ENCODE peak calls at places on chromosomes 3 and 15, in nine cellular contexts. W, P, M, I, S, G, L, T and N are unnamed samples. For H3K9me3, the result is how much of the 10 kb centered on the place peaks cover.

GRCh38 chr15:40471105-40471777 is 457 bp downstream of the CHST14 start:
- DNase-seq in G (peak), S (peak), L (peak), W (no peak), I (no peak), M (no peak), P (peak), T (no peak), N (no peak)

GRCh38 chr3:133547432-133548041 is 25.9 kb upstream of the CDV3 start:
- DNase-seq in P (no peak), L (peak), T (peak), W (peak), M (no peak), G (peak), I (no peak), S (peak), N (no peak)

GRCh38 chr3:108103971-108104797 is 13.4 kb upstream of the CD47 start:
- DNase-seq in G (no peak), M (no peak), S (no peak), I (no peak), P (no peak), W (no peak), T (no peak), L (peak), N (no peak)

GRCh38 chr3:31247850-31248618 is 284.7 kb upstream of the STT3B start:
- DNase-seq in P (no peak), S (peak), T (no peak), M (peak), L (no peak), I (peak), G (no peak), W (no peak), N (no peak)

GRCh38 chr3:158827773-158828172 is 25.9 kb downstream of the MFSD1 start:
- DNase-seq in S (no peak), I (no peak), P (no peak), L (no peak), W (no peak), M (no peak), G (no peak), T (no peak), N (no peak)

GRCh38 chr15:25848325-25848724 is 14.8 kb downstream of the ATP10A start:
- DNase-seq in W (no peak), G (no peak), L (no peak), M (no peak), I (no peak), P (no peak), S (no peak), T (no peak), N (no peak)

GRCh38 chr3:162764672-162765071 is 1268.1 kb downstream of the OTOL1 start:
- DNase-seq in M (no peak), P (no peak), I (no peak), W (no peak), G (no peak), T (no peak), S (no peak), L (no peak), N (no peak)

GRCh38 chr15:85649372-85649771 is 145.4 kb downstream of the KLHL25 start:
- DNase-seq in G (no peak), S (no peak), W (no peak), I (peak), T (peak), M (no peak), L (no peak), P (no peak), N (no peak)

GRCh38 chr3:171833775-171834460 is 9.2 kb upstream of the TMEM212 start:
- DNase-seq in S (no peak), I (no peak), P (no peak), G (no peak), W (no peak), T (no peak), L (no peak), M (no peak), N (no peak)

GRCh38 chr3:14351617-14352001 is 50.8 kb upstream of the SLC6A6 start:
- DNase-seq in L (no peak), P (no peak), G (no peak), I (no peak), S (no peak), M (no peak), W (no peak), T (no peak), N (no peak)

GRCh38 chr15:75358771-75359536 is 9.5 kb downstream of the MAN2C1 start:
- DNase-seq in S (peak), P (no peak), T (no peak), W (peak), G (no peak), L (no peak), M (no peak), I (no peak), N (no peak)

GRCh38 chr3:8204846-8205624 is 296.6 kb upstream of the LMCD1 start:
- DNase-seq in W (no peak), T (no peak), S (no peak), P (no peak), G (no peak), M (no peak), I (no peak), L (no peak), N (no peak)

GRCh38 chr3:192170031-192170430 is 557.3 kb downstream of the FGF12 start:
- DNase-seq in M (no peak), S (no peak), P (no peak), T (no peak), I (no peak), G (no peak), L (no peak), W (no peak), N (no peak)

GRCh38 chr3:192879346-192880031 is 38.2 kb downstream of the MB21D2 start:
- DNase-seq in I (peak), M (peak), T (peak), W (no peak), S (peak), P (no peak), L (no peak), G (no peak), N (no peak)

GRCh38 chr15:86653344-86654192 is 573.9 kb downstream of the AGBL1 start:
- DNase-seq in T (no peak), M (no peak), I (no peak), W (no peak), S (no peak), P (no peak), G (no peak), L (no peak), N (no peak)

GRCh38 chr3:36944641-36945270 is at the start of gene TRANK1:
- DNase-seq in P (peak), M (no peak), S (peak), I (no peak), G (peak), W (peak), T (no peak), L (peak), N (peak)

GRCh38 chr3:159848348-159849118 is 140.1 kb upstream of the IL12A start:
- DNase-seq in M (no peak), T (no peak), S (no peak), W (no peak), P (no peak), L (no peak), I (no peak), G (no peak), N (no peak)

GRCh38 chr3:113297281-113297680 is 85.9 kb downstream of the BOC start:
- DNase-seq in W (no peak), M (no peak), T (no peak), L (no peak), G (no peak), P (no peak), I (no peak), S (no peak), N (no peak)

GRCh38 chr3:62169871-62170660 is 203.3 kb downstream of the FEZF2 start:
- DNase-seq in G (no peak), W (no peak), I (peak), M (no peak), P (no peak), T (no peak), L (no peak), S (no peak), N (no peak)

GRCh38 chr15:68652141-68652540 is 73.3 kb downstream of the CORO2B start:
- DNase-seq in T (no peak), S (no peak), G (no peak), L (peak), P (no peak), I (no peak), W (no peak), M (no peak), N (no peak)

GRCh38 chr3:11665331-11665730 is 21.6 kb upstream of the VGLL4 start:
- DNase-seq in G (no peak), S (no peak), M (no peak), W (no peak), P (no peak), L (no peak), I (no peak), T (no peak), N (no peak)

GRCh38 chr3:2599471-2599870 is 500.8 kb downstream of the CNTN4 start:
- DNase-seq in I (no peak), G (no peak), W (no peak), M (no peak), L (no peak), T (no peak), P (no peak), S (no peak), N (no peak)

GRCh38 chr3:43166406-43166805 is 60.5 kb upstream of the POMGNT2 start:
- DNase-seq in L (no peak), G (no peak), I (no peak), M (no peak), T (no peak), W (no peak), P (no peak), S (no peak), N (no peak)

GRCh38 chr15:89016549-89017041 is 71.7 kb upstream of the ABHD2 start:
- DNase-seq in I (peak), P (peak), L (no peak), G (no peak), S (no peak), T (peak), M (peak), W (no peak), N (no peak)

GRCh38 chr3:131795382-131796085 is 239.3 kb downstream of the CPNE4 start:
- DNase-seq in G (no peak), L (no peak), T (no peak), I (no peak), S (no peak), M (no peak), W (no peak), P (no peak), N (no peak)

GRCh38 chr3:188431553-188431952 is 277.6 kb downstream of the LPP start:
- DNase-seq in P (no peak), W (no peak), I (peak), L (no peak), G (peak), S (no peak), T (no peak), M (no peak), N (no peak)

GRCh38 chr15:101277038-101277822 is at the start of gene SELENOS:
- DNase-seq in W (peak), I (peak), T (peak), G (peak), L (peak), S (peak), M (peak), P (peak), N (peak)

GRCh38 chr3:149384911-149385321 is 7.5 kb upstream of the TM4SF1 start:
- DNase-seq in W (no peak), P (no peak), L (peak), I (peak), M (no peak), G (no peak), T (peak), S (no peak), N (no peak)

GRCh38 chr3:186281172-186281571 is 80.9 kb downstream of the DGKG start:
- DNase-seq in P (no peak), T (no peak), G (no peak), M (no peak), S (no peak), L (no peak), W (no peak), I (peak), N (peak)

GRCh38 chr15:77026501-77027110 is 31.7 kb downstream of the PSTPIP1 start:
- DNase-seq in L (no peak), G (peak), T (no peak), W (no peak), M (no peak), I (no peak), P (peak), S (no peak), N (no peak)

GRCh38 chr3:61981005-61981404 is 392.3 kb downstream of the FEZF2 start:
- DNase-seq in S (no peak), I (no peak), G (no peak), M (no peak), T (no peak), P (no peak), L (no peak), W (no peak), N (no peak)

GRCh38 chr3:32340039-32340438 is 51.6 kb upstream of the CMTM7 start:
- DNase-seq in I (peak), G (no peak), M (peak), L (no peak), P (no peak), S (peak), T (peak), W (no peak), N (no peak)

GRCh38 chr15:68224108-68224507 is 5.4 kb downstream of the CLN6 start:
- DNase-seq in S (no peak), G (no peak), M (no peak), P (no peak), I (no peak), W (no peak), T (no peak), L (no peak), N (no peak)

GRCh38 chr3:122168044-122168443 is 15.4 kb upstream of the CASR start:
- DNase-seq in T (no peak), L (no peak), W (no peak), M (no peak), S (no peak), P (no peak), G (no peak), I (no peak), N (no peak)

DNA sequence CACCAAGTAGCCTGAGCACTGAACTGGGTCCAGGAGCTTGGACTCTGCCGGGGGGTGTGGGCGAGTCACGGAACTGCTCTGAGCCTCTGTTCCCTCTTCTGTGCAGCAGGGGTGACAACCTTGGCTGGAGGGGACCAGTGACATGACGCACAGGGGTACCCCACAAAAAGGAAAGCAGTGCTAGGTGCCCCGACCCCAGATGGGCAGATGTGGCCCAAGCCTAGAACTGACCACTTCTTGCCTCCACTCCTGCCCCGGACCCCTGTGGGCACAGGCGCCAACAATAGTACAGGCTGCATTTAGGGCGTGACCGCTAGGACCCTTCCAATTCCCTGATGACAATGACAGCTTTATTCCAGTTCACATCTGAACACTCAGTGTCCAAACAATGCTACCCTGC is 255.9 kb upstream of the LYSMD4 start:
- DNase-seq in T (no peak), W (no peak), L (no peak), G (no peak), I (no peak), P (peak), M (no peak), S (no peak), N (no peak)
- H3K9me3 ChIP-seq in T (under half), W (under half), L (under half), G (under half), I (under half), P (under half), M (under half), S (under half), N (under half)

GRCh38 chr3:57163751-57164150 is 1.4 kb downstream of the IL17RD start:
- DNase-seq in M (no peak), W (no peak), T (peak), S (no peak), P (no peak), I (peak), G (no peak), L (peak), N (no peak)
- H3K27ac ChIP-seq in M (no peak), W (no peak), T (no peak), S (no peak), P (no peak), I (no peak), G (no peak), L (peak), N (no peak)

GRCh38 chr3:138433892-138434275 is 532 bp upstream of the ESYT3 start:
- DNase-seq in T (no peak), M (no peak), W (no peak), S (no peak), P (no peak), L (no peak), G (no peak), I (no peak), N (no peak)
- H3K4me3 ChIP-seq in T (no peak), M (no peak), W (peak), S (peak), P (peak), L (no peak), G (no peak), I (peak), N (peak)

DNA sequence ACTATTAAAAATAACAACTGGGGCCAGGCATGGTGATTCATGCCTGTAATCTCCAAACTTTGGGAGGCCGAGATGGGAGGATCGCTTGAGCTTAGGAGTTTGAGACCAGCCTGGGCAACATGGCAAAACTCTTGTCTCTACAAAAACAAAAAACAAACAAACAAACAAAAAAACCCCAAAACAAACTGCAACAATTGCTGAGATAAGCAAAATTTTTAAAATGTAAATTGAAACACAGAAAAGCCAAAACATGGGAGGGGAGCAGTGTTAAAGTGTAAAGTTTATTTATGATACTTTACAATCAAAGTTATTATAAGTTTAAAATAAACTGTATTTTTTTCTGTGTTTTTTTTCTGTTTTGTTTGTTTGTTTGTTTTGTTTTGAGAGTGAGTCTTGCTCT is 207.7 kb downstream of the PCCB start:
- DNase-seq in M (no peak), S (no peak), W (no peak), P (no peak), L (no peak), T (no peak), I (no peak), G (no peak), N (no peak)
- H3K9me3 ChIP-seq in M (under half), S (under half), W (under half), P (under half), L (under half), T (under half), I (under half), G (under half), N (under half)

DNA sequence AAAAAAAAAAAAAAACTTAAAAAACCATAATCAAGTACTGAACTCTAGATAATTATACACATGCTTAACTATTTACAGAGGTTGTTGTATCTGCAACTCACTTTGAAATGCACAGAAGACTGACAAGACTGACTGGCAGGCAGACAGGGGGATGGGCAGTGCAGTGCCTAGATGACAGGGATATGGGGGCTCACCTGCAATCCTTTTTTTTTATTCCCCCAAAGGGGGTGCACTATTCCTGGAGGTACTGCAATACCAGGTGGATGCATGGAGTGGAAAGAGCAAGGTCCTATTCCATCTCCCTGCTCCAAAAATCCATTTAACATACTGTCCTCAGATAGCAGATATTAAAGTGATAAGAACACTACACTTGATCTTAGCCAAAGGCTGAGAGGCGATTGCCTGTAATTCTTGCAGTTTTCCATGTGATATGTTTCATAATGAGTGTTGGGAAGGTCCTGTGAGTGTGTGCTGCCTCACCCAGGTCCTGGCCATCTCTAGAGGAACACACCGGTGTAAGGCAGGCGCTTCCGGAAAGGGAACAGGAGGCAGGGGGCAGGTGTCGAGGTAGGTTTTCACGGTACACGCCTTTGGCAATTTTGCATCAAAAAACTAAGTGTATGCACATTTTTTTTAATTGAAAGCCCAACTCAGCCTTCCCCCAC is 22.7 kb downstream of the SEC61A1 start:
- DNase-seq in P (no peak), M (no peak), G (no peak), W (no peak), I (peak), S (peak), T (no peak), L (no peak), N (no peak)
- H3K27ac ChIP-seq in P (peak), M (peak), G (peak), W (peak), I (no peak), S (peak), T (no peak), L (peak), N (no peak)

GRCh38 chr3:125212096-125212508 is 446 bp downstream of the SLC12A8 start:
- DNase-seq in T (no peak), I (no peak), L (no peak), G (peak), W (no peak), S (peak), P (no peak), M (no peak), N (no peak)
- H3K4me3 ChIP-seq in T (peak), I (peak), L (no peak), G (peak), W (peak), S (peak), P (peak), M (peak), N (peak)

DNA sequence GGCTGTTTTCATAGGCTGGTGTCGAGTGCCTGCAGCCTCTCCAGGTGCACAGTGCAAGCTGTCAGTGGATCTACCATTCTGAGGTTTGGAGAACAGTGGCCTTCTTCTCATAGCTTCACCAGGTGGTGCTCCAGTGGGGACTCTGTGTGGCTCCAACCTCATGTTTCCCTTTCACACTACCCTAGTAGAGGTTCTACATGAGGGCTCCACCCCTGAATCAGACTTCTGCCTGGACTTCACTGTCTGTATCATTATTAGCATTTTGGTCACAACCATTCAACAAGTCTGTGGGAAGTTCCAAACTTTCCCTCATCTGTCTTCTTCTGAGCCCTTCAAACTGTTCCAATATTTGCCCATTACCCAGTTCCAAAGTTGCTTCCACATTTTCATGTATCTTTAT is 1003.7 kb downstream of the MCTP2 start:
- DNase-seq in W (no peak), M (no peak), I (no peak), T (no peak), L (no peak), G (no peak), S (no peak), P (no peak), N (no peak)
- H3K9me3 ChIP-seq in W (under half), M (under half), I (under half), T (under half), L (under half), G (under half), S (under half), P (under half), N (under half)

GRCh38 chr3:194856296-194856695 is 170.6 kb downstream of the FAM43A start:
- DNase-seq in G (no peak), M (no peak), W (no peak), S (no peak), L (no peak), I (no peak), P (no peak), T (no peak), N (no peak)
- H3K27ac ChIP-seq in G (no peak), M (no peak), W (no peak), S (no peak), L (no peak), I (no peak), P (no peak), T (no peak), N (no peak)

DNA sequence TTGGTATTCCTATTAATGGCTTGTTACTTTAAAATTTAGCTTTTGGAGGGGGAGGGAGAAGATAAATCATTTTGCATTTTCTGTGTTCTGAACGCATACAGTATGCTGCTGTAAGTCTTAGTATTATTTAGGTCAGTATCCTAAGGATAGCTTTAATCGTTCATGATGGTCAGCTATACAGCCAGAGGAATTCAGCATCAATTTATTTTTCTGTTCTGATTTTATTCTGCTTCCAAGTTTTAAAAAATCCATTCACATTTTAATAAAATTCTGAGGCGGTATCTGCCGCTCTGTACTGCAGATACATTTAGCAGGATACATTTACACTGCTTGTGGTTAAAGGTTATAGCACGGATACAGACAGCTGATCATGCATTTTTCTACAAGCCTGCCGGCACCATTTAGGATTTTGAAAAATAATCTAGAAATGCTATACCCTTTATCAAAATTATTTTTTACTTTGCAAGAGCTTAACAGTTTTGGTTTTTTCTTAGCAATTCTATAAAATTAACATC is 17.8 kb downstream of the ZBTB38 start:
- DNase-seq in L (no peak), S (no peak), G (no peak), T (no peak), P (no peak), M (no peak), I (no peak), W (no peak), N (no peak)
- H3K4me3 ChIP-seq in L (no peak), S (no peak), G (no peak), T (no peak), P (no peak), M (no peak), I (no peak), W (peak), N (peak)